ENCODE peak calls at places on chromosomes 13 and 19, in seven cellular contexts. P is HepG2, W is GM12878, I is K562, R is HCT116, O is SK-N-SH, Z is H1. H is an unnamed sample.

GRCh38 chr13:89695343-89696257 is 1651.9 kb upstream of the MIR17HG start:
- DNase-seq in P (peak), Z (peak), I (no peak), R (peak), O (peak), W (no peak), H (peak)

GRCh38 chr13:104015646-104016396 is 949.6 kb upstream of the SLC10A2 start:
- DNase-seq in Z (no peak), W (no peak), R (no peak), P (no peak), O (no peak), I (no peak), H (no peak)

GRCh38 chr13:102277286-102277685 is 124.6 kb downstream of the FGF14 start:
- DNase-seq in O (no peak), P (no peak), I (no peak), Z (no peak), W (no peak), R (no peak), H (no peak)

GRCh38 chr19:29590278-29590677 is 15.8 kb upstream of the POP4 start:
- DNase-seq in R (no peak), I (no peak), W (no peak), P (no peak), Z (no peak), O (no peak), H (no peak)

GRCh38 chr19:58563823-58564222 is 5.4 kb upstream of the UBE2M start:
- DNase-seq in W (no peak), O (peak), Z (no peak), R (no peak), P (no peak), I (no peak), H (no peak)

GRCh38 chr19:38728752-38729541 is 15.3 kb downstream of the CAPN12 start:
- DNase-seq in Z (no peak), P (no peak), W (no peak), I (no peak), O (no peak), R (no peak), H (no peak)

GRCh38 chr13:101624981-101625380 is 172.5 kb downstream of the ITGBL1 start:
- DNase-seq in Z (no peak), R (no peak), W (no peak), P (no peak), I (no peak), O (no peak), H (peak)

GRCh38 chr13:50387124-50387581 is 371.9 kb downstream of the KCNRG start:
- DNase-seq in P (peak), O (peak), R (no peak), Z (peak), W (no peak), I (peak), H (peak)

GRCh38 chr13:24888291-24888931 is 124.4 kb downstream of the RNF17 start:
- DNase-seq in W (peak), P (no peak), R (no peak), O (no peak), I (no peak), Z (no peak), H (no peak)

GRCh38 chr19:34085336-34085735 is 87.0 kb upstream of the LSM14A start:
- DNase-seq in W (no peak), R (no peak), Z (no peak), P (no peak), O (no peak), I (no peak), H (no peak)

GRCh38 chr13:110431851-110432294 is 124.8 kb downstream of the COL4A2 start:
- DNase-seq in O (peak), I (no peak), R (no peak), P (no peak), Z (no peak), W (no peak), H (no peak)

GRCh38 chr19:4910594-4911273 is 1.4 kb downstream of the UHRF1 start:
- DNase-seq in R (no peak), O (peak), I (peak), Z (no peak), P (no peak), W (no peak), H (peak)

GRCh38 chr19:12913011-12913561 is 6.0 kb downstream of the SYCE2 start:
- DNase-seq in Z (peak), W (no peak), I (peak), R (no peak), P (peak), O (peak), H (peak)

GRCh38 chr19:54660306-54660705 is 2.5 kb upstream of the LILRB4 start:
- DNase-seq in Z (no peak), P (no peak), R (no peak), O (no peak), I (no peak), W (no peak), H (no peak)

GRCh38 chr19:10617409-10618121 is 7.8 kb upstream of the SLC44A2 start:
- DNase-seq in O (peak), W (no peak), R (no peak), Z (no peak), P (no peak), I (peak), H (no peak)

GRCh38 chr19:38035515-38036495 is 128.8 kb downstream of the SIPA1L3 start:
- DNase-seq in O (no peak), I (no peak), Z (no peak), W (no peak), R (no peak), P (peak), H (no peak)

GRCh38 chr13:63208811-63209210 is 1793.2 kb upstream of the PCDH20 start:
- DNase-seq in O (no peak), I (no peak), Z (no peak), W (no peak), R (no peak), P (no peak), H (no peak)

GRCh38 chr13:22357132-22357531 is 686.3 kb downstream of the FGF9 start:
- DNase-seq in O (no peak), P (no peak), W (no peak), I (no peak), Z (no peak), R (no peak), H (no peak)

GRCh38 chr13:113390874-113391497 is 27.1 kb upstream of the GRTP1 start:
- DNase-seq in R (no peak), W (no peak), P (no peak), I (no peak), O (peak), Z (no peak), H (no peak)

GRCh38 chr19:11164879-11165406 is 9.4 kb upstream of the SPC24 start:
- DNase-seq in W (no peak), O (no peak), R (no peak), P (no peak), I (no peak), Z (no peak), H (no peak)

GRCh38 chr19:53870485-53870844 is 2.8 kb downstream of the MYADM start:
- DNase-seq in W (no peak), I (peak), P (no peak), O (no peak), Z (no peak), R (no peak), H (peak)

GRCh38 chr19:47351545-47351944 is 2.4 kb downstream of the DHX34 start:
- DNase-seq in O (peak), I (peak), R (peak), Z (no peak), P (peak), W (no peak), H (peak)

GRCh38 chr13:90839061-90839460 is 508.4 kb upstream of the MIR17HG start:
- DNase-seq in W (no peak), P (no peak), Z (no peak), I (no peak), O (no peak), R (no peak), H (peak)

GRCh38 chr13:38872693-38873092 is 117.9 kb downstream of the STOML3 start:
- DNase-seq in P (peak), R (peak), I (peak), O (peak), W (no peak), Z (peak), H (peak)

GRCh38 chr19:7961930-7962626 is 18.6 kb upstream of the TIMM44 start:
- DNase-seq in W (no peak), I (no peak), O (no peak), Z (no peak), P (no peak), R (no peak), H (no peak)

GRCh38 chr13:37134411-37135041 is 29.1 kb upstream of the CSNK1A1L start:
- DNase-seq in Z (no peak), I (no peak), W (no peak), R (no peak), P (no peak), O (no peak), H (no peak)

DNA sequence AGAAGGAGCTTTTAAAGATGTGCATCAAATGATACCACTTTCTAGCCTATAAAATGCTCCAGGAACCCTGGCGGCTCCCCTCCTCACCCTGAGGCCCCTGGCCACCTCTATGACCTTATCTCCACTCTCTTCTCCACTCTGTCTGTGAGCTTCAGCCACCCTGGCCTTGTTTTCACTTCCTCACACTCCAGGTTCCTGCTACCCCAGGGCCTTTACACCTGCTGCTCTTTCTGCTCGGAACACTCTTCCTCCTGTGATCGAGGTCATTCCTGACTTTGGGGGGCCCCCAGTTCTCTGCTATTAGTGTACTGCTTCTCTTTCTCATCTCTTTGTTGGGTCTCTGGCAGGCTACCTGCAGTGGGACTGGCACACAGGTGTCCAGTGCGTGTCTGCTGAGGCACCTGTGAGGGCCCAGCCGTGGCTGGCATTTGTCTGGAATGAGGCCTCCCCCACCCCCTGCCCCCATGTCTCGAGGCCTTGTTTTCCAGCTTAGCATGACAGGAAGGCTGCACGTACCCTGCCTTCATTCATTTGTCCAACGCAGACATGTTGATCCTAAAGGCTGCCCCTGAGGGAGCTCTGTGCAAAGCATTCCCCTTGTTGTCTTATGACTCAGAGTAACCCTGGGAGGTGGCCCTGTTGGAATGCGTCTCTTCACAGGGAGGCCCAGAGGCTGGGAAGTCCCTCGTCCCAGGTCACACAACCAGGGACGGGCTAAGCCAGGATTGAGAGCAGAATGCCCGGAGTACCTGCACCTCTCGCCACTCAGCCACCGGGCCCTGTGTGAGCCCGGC is 2.3 kb downstream of the DDA1 start:
- DNase-seq in P (peak), R (no peak), O (no peak), W (no peak), Z (no peak), I (no peak), H (no peak)
- TF ChIP-seq JUND in P (no peak), R (no peak), O (no peak), W (no peak), Z (no peak), I (no peak), H (no peak)

GRCh38 chr13:40583738-40584137 is 82.7 kb downstream of the FOXO1 start:
- DNase-seq in P (no peak), Z (no peak), W (no peak), R (no peak), O (no peak), I (no peak), H (no peak)

GRCh38 chr13:40580566-40581276 is 85.7 kb downstream of the FOXO1 start:
- DNase-seq in I (no peak), R (no peak), W (no peak), Z (no peak), P (no peak), O (no peak), H (no peak)

GRCh38 chr13:40579535-40579934 is 86.9 kb downstream of the FOXO1 start:
- DNase-seq in I (no peak), P (no peak), W (no peak), O (no peak), Z (no peak), R (no peak), H (no peak)

GRCh38 chr13:40582531-40582930 is 83.9 kb downstream of the FOXO1 start:
- DNase-seq in R (no peak), I (no peak), P (no peak), Z (no peak), W (no peak), O (no peak), H (no peak)

GRCh38 chr13:40581277-40581579 is 85.2 kb downstream of the FOXO1 start:
- DNase-seq in O (no peak), P (no peak), R (no peak), I (no peak), Z (no peak), W (no peak), H (no peak)
- TF ChIP-seq JUND in O (no peak), P (no peak), R (no peak), I (no peak), Z (no peak), W (no peak), H (no peak)

GRCh38 chr19:46221981-46222610 is 7.4 kb upstream of the IGFL1 start:
- DNase-seq in Z (peak), O (no peak), R (no peak), P (no peak), I (no peak), W (no peak), H (peak)
- TF ChIP-seq JUND in Z (no peak), O (no peak), R (no peak), P (no peak), I (no peak), W (no peak), H (no peak)

GRCh38 chr19:42089191-42089750 is 13.3 kb downstream of the ZNF574 start:
- DNase-seq in I (no peak), W (no peak), O (no peak), R (no peak), Z (no peak), P (no peak), H (no peak)

GRCh38 chr19:42089772-42090171 is 13.8 kb downstream of the ZNF574 start:
- DNase-seq in R (no peak), W (no peak), O (no peak), Z (no peak), P (no peak), I (no peak), H (no peak)

GRCh38 chr19:42086770-42087550 is 11.0 kb downstream of the ZNF574 start:
- DNase-seq in W (no peak), P (no peak), I (peak), Z (no peak), O (no peak), R (no peak), H (no peak)

GRCh38 chr19:42090687-42091086 is 14.7 kb downstream of the ZNF574 start:
- DNase-seq in O (no peak), R (no peak), W (no peak), Z (no peak), P (no peak), I (no peak), H (no peak)

DNA sequence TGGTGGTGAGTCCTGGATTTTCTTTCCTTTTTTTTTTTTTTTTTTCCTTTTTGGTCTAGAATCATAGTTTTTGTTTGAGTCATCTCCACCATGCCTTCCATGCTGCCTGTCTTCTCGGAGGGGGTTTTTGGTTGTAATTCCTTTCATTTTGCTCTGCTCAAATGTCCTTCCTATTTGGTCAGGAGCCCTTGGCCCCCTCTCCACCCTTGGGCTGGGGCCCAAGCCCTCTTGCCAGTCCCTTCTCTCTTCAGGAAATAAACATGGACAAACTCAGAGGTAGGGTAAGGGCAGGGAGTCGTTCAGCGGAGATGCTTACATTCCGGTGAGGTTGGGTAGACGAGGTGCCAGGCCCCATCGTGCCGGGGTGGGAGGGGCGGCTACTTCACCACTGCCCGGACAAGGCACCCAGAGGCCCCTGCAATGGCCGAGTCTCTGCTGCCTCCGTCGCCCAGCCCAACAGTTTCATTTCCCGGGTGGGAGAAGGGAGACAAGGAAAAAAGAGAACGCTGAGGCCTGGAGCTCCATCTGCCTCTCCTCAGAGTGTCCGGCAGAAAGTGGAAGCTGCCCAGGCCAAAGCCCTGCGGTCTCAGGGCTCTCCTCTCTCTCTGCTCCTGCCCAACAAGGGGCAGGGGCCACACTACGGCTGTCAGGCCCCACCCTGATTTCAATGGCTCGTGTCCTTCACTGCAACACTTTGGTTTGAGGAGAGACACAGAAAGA is 12.7 kb downstream of the ZNF574 start:
- DNase-seq in P (no peak), R (no peak), I (no peak), Z (no peak), W (no peak), O (no peak), H (no peak)
- TF ChIP-seq JUND in P (no peak), R (no peak), I (no peak), Z (no peak), W (no peak), O (no peak), H (no peak)

GRCh38 chr13:97535619-97536018 is 101.7 kb downstream of the RAP2A start:
- DNase-seq in P (no peak), Z (no peak), W (no peak), R (no peak), I (no peak), O (no peak), H (no peak)
- TF ChIP-seq JUND in P (no peak), Z (no peak), W (no peak), R (no peak), I (no peak), O (no peak), H (no peak)

GRCh38 chr13:75421987-75422386 is 60.0 kb downstream of the TBC1D4 start:
- DNase-seq in I (no peak), W (no peak), R (no peak), O (no peak), Z (no peak), P (no peak), H (no peak)
- TF ChIP-seq JUND in I (no peak), W (no peak), R (no peak), O (no peak), Z (no peak), P (no peak), H (no peak)

GRCh38 chr13:95626768-95627167 is 17.7 kb downstream of the DZIP1 start:
- DNase-seq in P (no peak), Z (no peak), O (no peak), R (no peak), W (no peak), I (no peak), H (no peak)

GRCh38 chr13:95623141-95623540 is 21.4 kb downstream of the DZIP1 start:
- DNase-seq in P (no peak), O (no peak), I (no peak), Z (no peak), R (no peak), W (no peak), H (no peak)

GRCh38 chr13:95620498-95621140 is 23.9 kb downstream of the DZIP1 start:
- DNase-seq in Z (peak), P (no peak), W (no peak), I (no peak), O (no peak), R (no peak), H (no peak)

GRCh38 chr13:95627590-95627989 is 16.9 kb downstream of the DZIP1 start:
- DNase-seq in I (no peak), O (no peak), P (no peak), R (no peak), Z (no peak), W (no peak), H (no peak)

DNA sequence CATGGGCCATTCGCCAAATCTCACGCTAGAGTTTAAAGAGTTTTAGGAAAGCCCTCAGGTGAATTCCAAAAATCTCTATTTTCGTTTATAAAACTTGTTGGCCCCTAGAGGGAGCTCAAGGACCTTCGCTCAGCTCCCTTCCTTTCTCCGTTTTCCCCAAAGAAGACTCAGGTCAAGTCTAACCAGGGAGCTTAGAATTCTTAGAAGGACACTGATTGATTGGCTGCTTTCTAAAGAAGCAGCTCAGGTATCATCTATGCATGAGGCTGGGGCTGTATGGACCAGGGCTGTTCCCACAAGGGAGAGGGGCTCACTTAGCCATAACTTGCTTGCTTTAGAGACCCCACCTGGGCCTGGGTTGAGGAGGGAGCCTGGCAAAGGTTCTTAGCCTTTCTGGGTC is 20.5 kb downstream of the DZIP1 start:
- DNase-seq in W (no peak), Z (peak), O (peak), P (peak), I (peak), R (peak), H (peak)
- TF ChIP-seq JUND in W (no peak), Z (no peak), O (no peak), P (no peak), I (no peak), R (no peak), H (no peak)

GRCh38 chr13:108213946-108214345 is 1.4 kb downstream of the LIG4 start:
- DNase-seq in P (no peak), R (no peak), Z (no peak), W (no peak), I (no peak), O (no peak), H (no peak)
- TF ChIP-seq JUND in P (no peak), R (no peak), Z (no peak), W (no peak), I (no peak), O (no peak), H (no peak)